ENCODE peak calls at places on chromosomes 16 and 17, in five cellular contexts. R is stomach, U is brain microvascular endothelial cell, K is ascending aorta, Z is AG04450. X is an unnamed sample.

GRCh38 chr17:68205251-68205807 is 42.5 kb upstream of the AMZ2 start:
- DNase-seq in U (peak; percentile 80), K (peak; percentile 95), R (peak; percentile 92), Z (peak; percentile 61), X (peak; percentile 34)

GRCh38 chr16:4393243-4393606 is 21.6 kb downstream of the VASN start:
- DNase-seq in R (peak; percentile 69), K (peak; percentile 79), U (no peak), Z (no peak), X (no peak)

GRCh38 chr17:2929881-2930533 is 133.4 kb downstream of the OR1D5 start:
- DNase-seq in R (peak; percentile 71), U (peak; percentile 35), K (no peak), Z (no peak), X (no peak)

GRCh38 chr16:48110982-48111381 is 44.8 kb downstream of the ABCC12 start:
- DNase-seq in Z (no peak), K (no peak), U (no peak), R (no peak), X (no peak)

GRCh38 chr16:18945233-18945632 is 19.0 kb upstream of the SMG1 start:
- DNase-seq in Z (no peak), K (no peak), R (no peak), U (no peak), X (no peak)

GRCh38 chr16:83779881-83780280 is 27.9 kb upstream of the HSBP1 start:
- DNase-seq in K (no peak), Z (no peak), U (peak; percentile 63), R (no peak), X (peak; percentile 52)

GRCh38 chr17:67829331-67829730 is 4.0 kb downstream of the BPTF start:
- DNase-seq in K (no peak), U (no peak), Z (no peak), R (no peak), X (no peak)

GRCh38 chr17:15422392-15422957 is 44.9 kb downstream of the CDRT4 start:
- DNase-seq in K (no peak), U (no peak), R (no peak), Z (no peak), X (no peak)

GRCh38 chr17:57957120-57957850 is 2.1 kb upstream of the CUEDC1 start:
- DNase-seq in U (no peak), R (peak; percentile 17), Z (no peak), K (peak; percentile 61), X (no peak)
- TF ChIP-seq CTCF in U (no peak), R (no peak), Z (no peak), K (no peak), X (no peak)

GRCh38 chr17:77375917-77376651 is 235.3 kb downstream of the SEC14L1 start:
- DNase-seq in Z (peak; percentile 65), U (peak; percentile 65), K (no peak), R (peak; percentile 45), X (no peak)

GRCh38 chr17:77376795-77377751 is 236.3 kb downstream of the SEC14L1 start:
- DNase-seq in Z (peak; percentile 79), K (no peak), R (peak; percentile 86), U (no peak), X (no peak)

GRCh38 chr17:77375108-77375507 is 234.3 kb downstream of the SEC14L1 start:
- DNase-seq in K (no peak), R (peak; percentile 60), U (no peak), Z (no peak), X (no peak)

GRCh38 chr17:77374170-77374936 is 233.6 kb downstream of the SEC14L1 start:
- DNase-seq in K (peak; percentile 92), R (peak; percentile 87), U (peak; percentile 64), Z (peak; percentile 74), X (no peak)

GRCh38 chr17:77375526-77375916 is 234.8 kb downstream of the SEC14L1 start:
- DNase-seq in U (no peak), Z (no peak), K (no peak), R (no peak), X (no peak)
- H3K4me3 ChIP-seq in U (peak overlapping the region; percentile 75), Z (peak overlapping the region; percentile 91), K (peak overlapping the region; percentile 80), R (peak overlapping the region; percentile 93), X (no peak overlapping the region)

DNA sequence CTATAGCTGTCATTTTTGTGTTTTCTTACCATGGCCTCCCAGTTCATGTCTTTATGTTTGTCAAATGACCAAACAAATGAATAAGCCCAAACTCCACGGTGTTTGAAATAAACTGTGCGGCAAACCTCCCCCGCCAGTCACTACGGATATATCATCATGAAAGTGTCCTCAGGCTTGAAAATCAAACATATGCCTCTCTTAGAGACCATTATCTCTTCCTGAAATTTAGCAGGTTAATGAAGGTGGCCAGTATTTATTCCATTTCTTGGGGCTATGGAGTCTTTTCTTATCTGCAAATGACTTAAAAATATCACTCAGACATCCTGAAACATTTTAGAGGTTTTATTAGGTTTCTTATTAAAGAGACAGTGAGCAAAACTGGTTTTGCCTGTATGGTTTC is 610.3 kb upstream of the CDH5 start:
- DNase-seq in U (no peak), R (no peak), Z (no peak), K (no peak), X (no peak)
- TF ChIP-seq CTCF in U (no peak), R (no peak), Z (no peak), K (no peak), X (no peak)

DNA sequence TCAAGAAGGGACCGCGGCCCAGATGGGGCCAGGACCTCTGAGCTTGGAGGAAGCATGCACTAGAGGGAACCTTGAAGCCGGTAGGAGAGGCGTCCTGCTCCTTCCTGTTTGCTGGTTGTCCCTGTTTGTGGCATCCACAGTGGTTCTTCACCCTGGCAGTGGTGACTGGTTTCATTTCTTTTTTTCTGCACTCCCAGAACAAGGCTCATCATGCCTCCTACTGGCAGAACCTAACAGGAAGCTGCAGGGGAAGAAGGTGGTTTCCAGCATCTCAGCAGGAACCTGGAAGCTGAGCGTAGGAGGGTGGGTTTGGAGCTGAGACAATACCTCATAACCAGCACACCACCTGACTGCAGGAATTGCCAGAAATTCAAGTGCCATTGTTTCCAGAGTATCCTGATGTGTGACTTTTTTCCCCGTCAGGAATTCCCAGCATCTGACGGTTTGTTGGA is 5.8 kb downstream of the TMEM231 start:
- DNase-seq in R (peak; percentile 31), K (peak; percentile 68), U (peak; percentile 63), Z (no peak), X (no peak)
- H3K4me3 ChIP-seq in R (no peak overlapping the region), K (no peak overlapping the region), U (no peak overlapping the region), Z (no peak overlapping the region), X (no peak overlapping the region)

DNA sequence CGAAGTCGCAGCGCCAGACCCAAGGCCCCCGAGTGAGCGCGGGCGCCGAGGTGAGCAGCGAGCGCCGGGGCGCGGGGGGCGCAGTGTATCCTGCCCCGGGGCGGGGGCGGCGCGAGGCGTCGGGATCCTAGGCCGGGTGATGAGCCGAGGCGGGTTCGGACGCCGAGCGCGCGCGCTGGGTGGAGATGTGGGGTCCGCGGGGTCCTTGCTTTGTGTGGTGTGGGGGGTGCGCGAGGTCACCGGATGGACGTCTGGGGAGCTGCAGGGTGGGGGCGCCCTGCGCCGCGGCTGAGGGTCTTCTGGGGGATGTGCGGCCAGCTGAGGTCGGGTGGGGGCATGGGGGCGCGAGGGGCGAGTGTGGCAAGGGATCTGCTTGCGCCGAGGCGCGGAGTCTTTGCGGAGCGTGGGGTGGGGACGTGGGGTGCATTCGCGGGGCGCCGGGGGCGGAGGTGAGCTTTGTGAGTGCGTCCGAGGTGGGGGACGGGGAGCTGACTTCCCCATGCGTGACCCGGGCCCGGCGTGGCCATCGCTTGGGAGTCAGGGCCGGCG is 560 bp downstream of the RAI1 start:
- DNase-seq in R (no peak), K (no peak), Z (no peak), U (no peak), X (no peak)
- TF ChIP-seq CTCF in R (no peak), K (no peak), Z (no peak), U (no peak), X (no peak)

GRCh38 chr17:49210158-49211029 is at the start of the genes ABI3 and GNGT2:
- DNase-seq in Z (no peak), U (peak; percentile 26), K (peak; percentile 67), R (peak; percentile 37), X (no peak)

GRCh38 chr17:49204521-49204920 is 5.9 kb downstream of the GNGT2 start:
- DNase-seq in Z (no peak), K (no peak), U (no peak), R (no peak), X (no peak)

GRCh38 chr17:49213399-49213798 is 2.9 kb downstream of the ABI3 start:
- DNase-seq in U (no peak), Z (no peak), R (no peak), K (no peak), X (no peak)

GRCh38 chr17:49213803-49214202 is 3.3 kb downstream of the ABI3 start:
- DNase-seq in U (no peak), K (no peak), Z (no peak), R (no peak), X (no peak)

GRCh38 chr17:49209061-49209571 is 1.3 kb downstream of the GNGT2 start:
- DNase-seq in K (no peak), Z (no peak), R (no peak), U (no peak), X (no peak)
- H3K4me3 ChIP-seq in K (no peak overlapping the region), Z (no peak overlapping the region), R (no peak overlapping the region), U (no peak overlapping the region), X (no peak overlapping the region)

GRCh38 chr16:67967183-67967955 is 1.1 kb downstream of the SLC12A4 start:
- DNase-seq in R (no peak), K (no peak), Z (no peak), U (peak; percentile 47), X (no peak)
- TF ChIP-seq CTCF in R (no peak), K (no peak), Z (no peak), U (peak; percentile 8), X (no peak)

GRCh38 chr16:55709801-55710200 is 54.0 kb downstream of the SLC6A2 start:
- DNase-seq in K (no peak), U (no peak), Z (no peak), R (no peak), X (no peak)

GRCh38 chr16:55710466-55710865 is 54.7 kb downstream of the SLC6A2 start:
- DNase-seq in U (no peak), K (no peak), Z (no peak), R (no peak), X (no peak)

GRCh38 chr16:55703003-55704001 is 47.5 kb downstream of the SLC6A2 start:
- DNase-seq in K (no peak), Z (peak; percentile 41), U (peak; percentile 60), R (no peak), X (peak; percentile 21)

GRCh38 chr16:55701442-55702319 is 45.9 kb downstream of the SLC6A2 start:
- DNase-seq in K (peak; percentile 70), Z (peak; percentile 6), R (peak; percentile 76), U (peak; percentile 20), X (peak; percentile 1)

DNA sequence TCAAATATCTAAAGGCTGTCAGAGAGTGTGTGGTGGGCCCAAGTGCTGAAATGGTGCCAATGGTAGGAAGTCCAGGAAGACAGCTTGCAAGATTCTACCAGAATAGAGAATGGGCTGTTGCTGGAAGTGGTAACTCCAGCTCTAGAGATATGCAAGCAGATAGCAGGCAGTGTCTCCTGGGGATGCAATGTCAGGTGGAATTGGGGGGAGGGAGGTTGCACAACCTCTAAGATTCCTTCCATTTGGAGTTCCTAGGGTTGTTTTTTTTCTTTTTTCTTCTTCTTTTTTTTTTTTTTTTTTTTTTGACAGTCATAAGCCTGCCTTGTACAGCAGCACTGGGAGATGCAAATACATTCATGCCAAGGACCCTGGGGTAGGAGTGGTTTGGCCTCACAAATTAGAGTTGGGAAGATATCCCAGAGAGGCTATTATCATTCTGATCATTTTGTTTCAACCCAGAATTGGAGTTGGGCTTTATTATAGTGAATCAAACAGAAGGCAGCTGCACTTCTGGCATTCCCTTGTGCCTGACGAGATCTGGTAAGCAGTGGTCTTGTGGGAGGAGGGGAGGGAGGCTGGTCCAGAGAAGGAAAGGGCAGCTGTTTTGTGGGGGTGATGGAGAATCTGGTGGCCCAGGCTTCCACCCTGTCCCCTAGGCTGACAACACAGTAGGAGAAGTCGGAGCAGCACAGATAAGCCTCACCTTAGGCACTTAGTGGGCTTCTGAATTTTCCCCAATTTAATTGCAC is 51.1 kb downstream of the SLC6A2 start:
- DNase-seq in R (no peak), U (no peak), K (no peak), Z (no peak), X (no peak)
- H3K4me3 ChIP-seq in R (no peak overlapping the region), U (no peak overlapping the region), K (no peak overlapping the region), Z (no peak overlapping the region), X (no peak overlapping the region)